ENCODE peak calls at places on chromosomes 7 and 10, in five cellular contexts. W is left ventricle myocardium inferior, D is heart left ventricle, H is PC-9, K is upper lobe of right lung. M is an unnamed sample.

GRCh38 chr10:102802920-102803534 is 34.2 kb downstream of the CYP17A1 start:
- DNase-seq in W (no peak), D (no peak), H (no peak), K (no peak), M (no peak)

GRCh38 chr7:130322615-130323014 is 22.0 kb upstream of the CPA5 start:
- DNase-seq in W (no peak), D (no peak), H (peak; percentile 69), K (no peak), M (no peak)

GRCh38 chr7:3861371-3861770 is 560.3 kb downstream of the SDK1 start:
- DNase-seq in W (no peak), D (no peak), H (no peak), K (no peak), M (no peak)

GRCh38 chr10:132868995-132869394 is 73.4 kb downstream of the CFAP46 start:
- DNase-seq in W (peak; percentile 8), D (peak; percentile 14), H (no peak), K (peak; percentile 57), M (no peak)

GRCh38 chr7:2598175-2598823 is 33.5 kb upstream of the TTYH3 start:
- DNase-seq in W (no peak), D (no peak), H (no peak), K (no peak), M (no peak)

GRCh38 chr7:156665101-156665500 is 24.5 kb downstream of the RNF32 start:
- DNase-seq in W (no peak), D (no peak), H (no peak), K (no peak), M (no peak)

GRCh38 chr7:157271315-157271990 is 65.4 kb upstream of the DNAJB6 start:
- DNase-seq in W (no peak), D (no peak), H (no peak), K (peak; percentile 56), M (no peak)

GRCh38 chr7:108226723-108227359 is 96.7 kb upstream of the LAMB4 start:
- DNase-seq in W (no peak), D (no peak), H (no peak), K (no peak), M (no peak)

GRCh38 chr10:87931836-87932230 is 68.4 kb downstream of the PTEN start:
- DNase-seq in W (no peak), D (no peak), H (no peak), K (no peak), M (no peak)

GRCh38 chr10:994836-995558 is 6.8 kb downstream of the GTPBP4 start:
- DNase-seq in W (no peak), D (no peak), H (no peak), K (no peak), M (no peak)

GRCh38 chr10:26177341-26177740 is 39.2 kb upstream of the GAD2 start:
- DNase-seq in W (no peak), D (no peak), H (no peak), K (no peak), M (no peak)

GRCh38 chr7:41698726-41699125 is 4.2 kb downstream of the INHBA start:
- DNase-seq in W (no peak), D (peak; percentile 26), H (no peak), K (no peak), M (no peak)

GRCh38 chr10:77516575-77516974 is 121.0 kb downstream of the KCNMA1 start:
- DNase-seq in W (no peak), D (no peak), H (no peak), K (no peak), M (no peak)

GRCh38 chr10:104231784-104232612 is at the start of gene CFAP43:
- DNase-seq in W (peak; percentile 99), D (peak; percentile 98), H (peak; percentile 89), K (peak; percentile 99), M (peak; percentile 81)

GRCh38 chr7:130393095-130393494 is 12.8 kb downstream of the CPA1 start:
- DNase-seq in W (no peak), D (no peak), H (no peak), K (no peak), M (no peak)

GRCh38 chr7:74290999-74291441 is 1.8 kb downstream of the CLIP2 start:
- DNase-seq in W (no peak), D (no peak), H (no peak), K (no peak), M (no peak)

GRCh38 chr7:45677311-45677900 is 103.2 kb downstream of the ADCY1 start:
- DNase-seq in W (no peak), D (no peak), H (no peak), K (peak; percentile 30), M (no peak)

GRCh38 chr10:78730754-78731153 is 338.0 kb upstream of the ZMIZ1 start:
- DNase-seq in W (no peak), D (no peak), H (no peak), K (no peak), M (no peak)

GRCh38 chr10:21475393-21475792 is 50.1 kb downstream of the SKIDA1 start:
- DNase-seq in W (no peak), D (no peak), H (no peak), K (no peak), M (no peak)

GRCh38 chr7:139991267-139991666 is 71.5 kb downstream of the PARP12 start:
- DNase-seq in W (no peak), D (no peak), H (no peak), K (no peak), M (no peak)

GRCh38 chr10:84257343-84258020 is 12.6 kb downstream of the RGR start:
- DNase-seq in W (no peak), D (no peak), H (no peak), K (no peak), M (no peak)

GRCh38 chr10:11170993-11171416 is 153.3 kb downstream of the CELF2 start:
- DNase-seq in W (no peak), D (no peak), H (no peak), K (no peak), M (no peak)

GRCh38 chr10:2980791-2981360 is 86.5 kb upstream of the PFKP start:
- DNase-seq in W (no peak), D (no peak), H (no peak), K (no peak), M (no peak)

GRCh38 chr7:135170223-135170997 is at the start of gene CYREN:
- DNase-seq in W (peak; percentile 96), D (peak; percentile 98), H (peak; percentile 88), K (peak; percentile 99), M (peak; percentile 71)

GRCh38 chr10:29379208-29379607 is 90.3 kb downstream of the LYZL1 start:
- DNase-seq in W (no peak), D (no peak), H (no peak), K (no peak), M (no peak)

GRCh38 chr7:106775552-106775936 is 89.5 kb upstream of the PIK3CG start:
- DNase-seq in W (no peak), D (no peak), H (peak; percentile 75), K (no peak), M (peak; percentile 93)

GRCh38 chr10:59434463-59435326 is 72.3 kb upstream of the FAM13C start:
- DNase-seq in W (no peak), D (no peak), H (no peak), K (no peak), M (no peak)

GRCh38 chr7:44380179-44380830 is 54.9 kb upstream of the CAMK2B start:
- DNase-seq in W (no peak), D (no peak), H (no peak), K (no peak), M (no peak)

GRCh38 chr7:32582036-32582435 is 86.7 kb downstream of the AVL9 start:
- DNase-seq in W (no peak), D (no peak), H (no peak), K (no peak), M (no peak)
- H3K36me3 ChIP-seq in W (peaks cover 84% of the 10 kb centered on the region), D (peaks cover 89% of the 10 kb centered on the region), H (peaks cover 73% of the 10 kb centered on the region), K (peaks cover 85% of the 10 kb centered on the region), M (peaks cover 62% of the 10 kb centered on the region)

GRCh38 chr7:31890198-31890597 is 180.0 kb downstream of the PDE1C start:
- DNase-seq in W (no peak), D (no peak), H (no peak), K (no peak), M (no peak)
- H3K36me3 ChIP-seq in W (no peaks in the 10 kb centered on the region), D (no peaks in the 10 kb centered on the region), H (no peaks in the 10 kb centered on the region), K (no peaks in the 10 kb centered on the region), M (no peaks in the 10 kb centered on the region)

DNA sequence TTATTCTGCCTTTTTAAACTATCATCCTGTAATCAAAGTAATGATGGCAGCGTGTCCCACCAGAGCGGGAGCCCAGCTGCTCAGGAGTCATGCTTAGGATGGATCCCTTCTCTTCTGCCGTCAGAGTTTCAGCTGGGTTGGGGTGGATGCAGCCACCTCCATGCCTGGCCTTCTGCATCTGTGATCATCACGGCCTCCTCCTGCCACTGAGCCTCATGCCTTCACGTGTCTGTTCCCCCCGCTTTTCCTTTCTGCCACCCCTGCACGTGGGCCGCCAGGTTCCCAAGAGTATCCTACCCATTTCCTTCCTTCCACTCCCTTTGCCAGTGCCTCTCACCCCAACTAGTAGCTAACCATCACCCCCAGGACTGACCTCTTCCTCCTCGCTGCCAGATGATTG is 151.5 kb downstream of the EGFR start:
- DNase-seq in W (no peak), D (no peak), H (no peak), K (no peak), M (no peak)
- H3K36me3 ChIP-seq in W (peaks cover 66% of the 10 kb centered on the region), D (peaks cover 61% of the 10 kb centered on the region), H (peaks cover 86% of the 10 kb centered on the region), K (peaks cover 84% of the 10 kb centered on the region), M (peaks cover 35% of the 10 kb centered on the region)

GRCh38 chr7:75575488-75576112 is 83.5 kb downstream of the SPDYE5 start:
- DNase-seq in W (no peak), D (no peak), H (no peak), K (no peak), M (no peak)

GRCh38 chr7:75573477-75574019 is 81.4 kb downstream of the SPDYE5 start:
- DNase-seq in W (no peak), D (no peak), H (no peak), K (no peak), M (no peak)

GRCh38 chr7:75572814-75573213 is 80.7 kb downstream of the SPDYE5 start:
- DNase-seq in W (no peak), D (no peak), H (no peak), K (no peak), M (no peak)

GRCh38 chr7:75571209-75571608 is 79.1 kb downstream of the SPDYE5 start:
- DNase-seq in W (no peak), D (no peak), H (no peak), K (no peak), M (no peak)

GRCh38 chr7:75572396-75572795 is 80.3 kb downstream of the SPDYE5 start:
- DNase-seq in W (no peak), D (no peak), H (no peak), K (no peak), M (no peak)
- H3K36me3 ChIP-seq in W (peaks cover 71% of the 10 kb centered on the region), D (peaks cover 84% of the 10 kb centered on the region), H (no peaks in the 10 kb centered on the region), K (peaks cover 62% of the 10 kb centered on the region), M (no peaks in the 10 kb centered on the region)

GRCh38 chr10:99682032-99682431 is 22.7 kb downstream of the ENTPD7 start:
- DNase-seq in W (no peak), D (no peak), H (peak; percentile 82), K (no peak), M (no peak)
- H3K36me3 ChIP-seq in W (peaks cover 32% of the 10 kb centered on the region), D (peaks cover 70% of the 10 kb centered on the region), H (peaks cover 4% of the 10 kb centered on the region), K (peaks cover 25% of the 10 kb centered on the region), M (peaks cover 6% of the 10 kb centered on the region)

DNA sequence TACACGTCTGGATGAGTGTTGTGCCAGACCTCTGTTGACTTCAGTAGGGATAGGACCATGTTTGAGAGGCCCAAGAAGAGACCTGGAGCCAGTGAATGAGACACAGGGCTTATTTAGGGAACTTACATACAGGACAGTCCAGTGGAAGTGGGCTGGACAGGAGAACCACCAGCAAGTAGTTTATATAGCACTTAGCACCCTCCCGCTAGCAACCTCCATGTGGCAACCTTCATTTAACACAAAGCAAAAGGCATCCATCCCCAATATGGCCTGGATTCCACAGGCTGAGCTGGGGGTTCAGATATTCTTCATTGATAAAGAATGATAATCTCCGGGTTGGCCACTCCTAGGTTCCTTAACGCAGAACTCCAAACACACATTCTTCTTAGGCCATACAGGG is 93.7 kb downstream of the TRIM24 start:
- DNase-seq in W (no peak), D (no peak), H (no peak), K (no peak), M (no peak)
- H3K36me3 ChIP-seq in W (peaks cover 81% of the 10 kb centered on the region), D (peaks cover 75% of the 10 kb centered on the region), H (peaks cover 70% of the 10 kb centered on the region), K (peaks cover 74% of the 10 kb centered on the region), M (peaks cover 17% of the 10 kb centered on the region)

GRCh38 chr10:110820321-110820814 is 51.4 kb upstream of the PDCD4 start:
- DNase-seq in W (peak; percentile 56), D (peak; percentile 79), H (no peak), K (no peak), M (no peak)
- H3K36me3 ChIP-seq in W (peaks cover 17% of the 10 kb centered on the region), D (peaks cover 17% of the 10 kb centered on the region), H (no peaks in the 10 kb centered on the region), K (no peaks in the 10 kb centered on the region), M (no peaks in the 10 kb centered on the region)

M was measured in Panc1.